ENCODE peak calls at places on chromosomes 16 and 17, in six cellular contexts. A, E, W, K, P and B are unnamed samples.

GRCh38 chr16:20899503-20900298 is 457 bp downstream of the DCUN1D3 start:
- DNase-seq in A (no peak), E (no peak), W (peak; percentile 20), K (no peak), P (no peak), B (peak; percentile 27)

GRCh38 chr17:67040652-67041051 is 3.7 kb upstream of the CACNG1 start:
- DNase-seq in A (no peak), E (no peak), W (no peak), K (no peak), P (no peak), B (no peak)

GRCh38 chr17:5437721-5438317 is 1.1 kb downstream of the C1QBP start:
- DNase-seq in A (no peak), E (no peak), W (no peak), K (no peak), P (no peak), B (no peak)

GRCh38 chr17:82236142-82236971 is 7.5 kb downstream of the SLC16A3 start:
- DNase-seq in A (peak; percentile 80), E (peak; percentile 64), W (peak; percentile 79), K (peak; percentile 67), P (no peak), B (peak; percentile 65)

GRCh38 chr16:81863630-81864352 is 84.7 kb downstream of the PLCG2 start:
- DNase-seq in A (no peak), E (no peak), W (peak; percentile 24), K (peak; percentile 88), P (no peak), B (peak; percentile 55)

GRCh38 chr16:29708917-29709600 is 30.1 kb downstream of the QPRT start:
- DNase-seq in A (no peak), E (no peak), W (peak; percentile 74), K (no peak), P (no peak), B (no peak)

GRCh38 chr16:70438983-70439862 is at the start of gene ST3GAL2:
- DNase-seq in A (peak; percentile 93), E (peak; percentile 92), W (peak; percentile 98), K (peak; percentile 95), P (peak; percentile 62), B (peak; percentile 95)

GRCh38 chr17:29958947-29959657 is 17.7 kb downstream of the EFCAB5 start:
- DNase-seq in A (no peak), E (no peak), W (no peak), K (no peak), P (no peak), B (no peak)

GRCh38 chr17:61291457-61292311 is 108.0 kb upstream of the TBX2 start:
- DNase-seq in A (no peak), E (peak; percentile 82), W (no peak), K (no peak), P (no peak), B (no peak)